ENCODE peak calls at places on chromosomes 1 and 21, in four cellular contexts. N is activated T-helper 1 cell treated with anti-CD3 and anti-CD28 coated beads, Interleukin-12 subunit alpha, Interleukin-12 subunit beta, Interleukin-2, Interleukin-4 antibody, amounts not matched to agents 30 ng/mL and 10 ng/mL and 1 ng/mL, durations not matched to agents 14 hours and 24 hours and 36 hours; S is left lung; O is stimulated activated CD8-positive, alpha-beta memory T cell treated with anti-CD3 and anti-CD28 coated beads, Interleukin-7, amount 100 ng/mL, for 1 hour. Y is an unnamed sample.

GRCh38 chr1:38872401-38873026 is 634 bp downstream of the MYCBP start:
- DNase-seq in N (no peak), S (no peak), O (no peak), Y (no peak)

GRCh38 chr21:45863751-45864150 is 117.8 kb upstream of the COL6A1 start:
- DNase-seq in N (no peak), S (no peak), O (no peak), Y (no peak)

GRCh38 chr1:8902765-8903164 is 24.3 kb upstream of the ENO1 start:
- DNase-seq in N (no peak), S (no peak), O (no peak), Y (peak; percentile 79)

GRCh38 chr1:157170677-157171515 is 32.7 kb upstream of the ETV3 start:
- DNase-seq in N (peak; percentile 17), S (no peak), O (peak; percentile 13), Y (no peak)

GRCh38 chr21:42475526-42476492 is 20.2 kb downstream of the RSPH1 start:
- DNase-seq in N (no peak), S (no peak), O (no peak), Y (no peak)

GRCh38 chr21:16633851-16634521 is 878.9 kb upstream of the CXADR start:
- DNase-seq in N (no peak), S (no peak), O (no peak), Y (no peak)

GRCh38 chr1:230084408-230085177 is 17.6 kb downstream of the GALNT2 start:
- DNase-seq in N (peak; percentile 23), S (peak; percentile 67), O (no peak), Y (peak; percentile 93)

GRCh38 chr1:34907487-34908090 is 21.9 kb downstream of the DLGAP3 start:
- DNase-seq in N (no peak), S (no peak), O (no peak), Y (no peak)

GRCh38 chr21:24023402-24023801 is 1583.9 kb downstream of the MRPL39 start:
- DNase-seq in N (no peak), S (no peak), O (no peak), Y (no peak)

GRCh38 chr1:36006941-36007500 is 76.1 kb downstream of the AGO3 start:
- DNase-seq in N (no peak), S (no peak), O (no peak), Y (no peak)

GRCh38 chr1:209835782-209836298 is 8.1 kb downstream of the UTP25 start:
- DNase-seq in N (no peak), S (no peak), O (no peak), Y (no peak)

GRCh38 chr21:26115346-26115745 is 55.2 kb downstream of the APP start:
- DNase-seq in N (no peak), S (no peak), O (no peak), Y (no peak)

GRCh38 chr21:43312751-43313169 is 114.2 kb downstream of the SIK1 start:
- DNase-seq in N (no peak), S (peak; percentile 48), O (no peak), Y (no peak)

Y was measured in foreskin melanocyte.